ENCODE peak calls at places on chromosome 5, in eight cellular contexts. W is MM.1S, Q is foreskin fibroblast, A is NT2/D1, V is aorta, N is HFF-Myc, E is retinal pigment epithelial cell, L is SJSA1. G is an unnamed sample.

GRCh38 chr5:148820778-148821395 is 5.5 kb upstream of the ADRB2 start:
- DNase-seq in W (peak; percentile 50), Q (no peak), A (no peak), V (no peak), N (peak; percentile 24), E (no peak), L (no peak), G (no peak)

GRCh38 chr5:1380011-1380817 is 35.3 kb upstream of the CLPTM1L start:
- DNase-seq in W (peak; percentile 68), Q (peak; percentile 24), A (no peak), V (peak; percentile 83), N (no peak), E (no peak), L (no peak), G (no peak)

GRCh38 chr5:143733635-143734341 is 78.2 kb upstream of the HMHB1 start:
- DNase-seq in W (no peak), Q (no peak), A (no peak), V (no peak), N (no peak), E (no peak), L (no peak), G (no peak)

GRCh38 chr5:153827407-153827806 is 211.3 kb downstream of the FAM114A2 start:
- DNase-seq in W (no peak), Q (peak; percentile 28), A (no peak), V (no peak), N (no peak), E (no peak), L (no peak), G (no peak)

GRCh38 chr5:6868170-6868569 is 154.9 kb downstream of the TENT4A start:
- DNase-seq in W (no peak), Q (no peak), A (no peak), V (no peak), N (no peak), E (no peak), L (no peak), G (no peak)

GRCh38 chr5:98214240-98215051 is 559.0 kb upstream of the RGMB start:
- DNase-seq in W (no peak), Q (no peak), A (no peak), V (no peak), N (no peak), E (no peak), L (peak; percentile 95), G (no peak)

GRCh38 chr5:78760411-78761169 is 112.0 kb upstream of the LHFPL2 start:
- DNase-seq in W (no peak), Q (no peak), A (no peak), V (no peak), N (no peak), E (no peak), L (peak; percentile 11), G (no peak)

GRCh38 chr5:122880749-122881148 is 35.3 kb downstream of the SNX24 start:
- DNase-seq in W (no peak), Q (no peak), A (no peak), V (no peak), N (no peak), E (no peak), L (no peak), G (no peak)

GRCh38 chr5:102666164-102666951 is 88.7 kb upstream of the PAM start:
- DNase-seq in W (no peak), Q (no peak), A (no peak), V (no peak), N (peak; percentile 73), E (peak; percentile 70), L (no peak), G (no peak)

GRCh38 chr5:65461490-65461889 is 20.2 kb downstream of the ADAMTS6 start:
- DNase-seq in W (no peak), Q (no peak), A (no peak), V (no peak), N (no peak), E (no peak), L (no peak), G (no peak)

GRCh38 chr5:176626876-176627236 is 3.5 kb downstream of the SNCB start:
- DNase-seq in W (no peak), Q (no peak), A (no peak), V (no peak), N (no peak), E (no peak), L (no peak), G (no peak)

GRCh38 chr5:132387649-132388117 is 18.2 kb downstream of the SLC22A5 start:
- DNase-seq in W (no peak), Q (peak; percentile 95), A (no peak), V (peak; percentile 79), N (peak; percentile 97), E (peak; percentile 100), L (peak; percentile 95), G (peak; percentile 93)

GRCh38 chr5:104977530-104977929 is 1414.9 kb upstream of the NUDT12 start:
- DNase-seq in W (no peak), Q (no peak), A (no peak), V (no peak), N (no peak), E (peak; percentile 16), L (no peak), G (no peak)

GRCh38 chr5:25006734-25007133 is 362.0 kb upstream of the CDH10 start:
- DNase-seq in W (peak; percentile 50), Q (no peak), A (peak; percentile 30), V (no peak), N (no peak), E (peak; percentile 34), L (no peak), G (no peak)

GRCh38 chr5:109743770-109744212 is 54.1 kb downstream of the MAN2A1 start:
- DNase-seq in W (no peak), Q (peak; percentile 88), A (no peak), V (no peak), N (peak; percentile 39), E (no peak), L (peak; percentile 93), G (peak; percentile 71)

GRCh38 chr5:32724526-32724925 is 13.4 kb downstream of the NPR3 start:
- DNase-seq in W (no peak), Q (no peak), A (no peak), V (no peak), N (no peak), E (no peak), L (no peak), G (no peak)

GRCh38 chr5:132781029-132781428 is 4.0 kb upstream of the SEPTIN8 start:
- DNase-seq in W (no peak), Q (no peak), A (no peak), V (no peak), N (no peak), E (no peak), L (no peak), G (no peak)

GRCh38 chr5:138849439-138849838 is 25.7 kb downstream of the LRRTM2 start:
- DNase-seq in W (no peak), Q (no peak), A (no peak), V (no peak), N (no peak), E (no peak), L (no peak), G (no peak)

GRCh38 chr5:42950091-42950465 is 90.0 kb downstream of the ANXA2R start:
- DNase-seq in W (no peak), Q (no peak), A (no peak), V (no peak), N (no peak), E (no peak), L (no peak), G (no peak)

GRCh38 chr5:36619012-36619635 is 12.7 kb downstream of the SLC1A3 start:
- DNase-seq in W (no peak), Q (no peak), A (peak; percentile 77), V (no peak), N (no peak), E (no peak), L (no peak), G (no peak)

GRCh38 chr5:163478126-163478981 is 17.9 kb downstream of the HMMR start:
- DNase-seq in W (no peak), Q (no peak), A (no peak), V (no peak), N (no peak), E (no peak), L (no peak), G (no peak)

GRCh38 chr5:133569347-133569746 is 43.0 kb downstream of the FSTL4 start:
- DNase-seq in W (no peak), Q (peak; percentile 10), A (no peak), V (no peak), N (no peak), E (no peak), L (no peak), G (no peak)

GRCh38 chr5:181207214-181207959 is 2.4 kb upstream of the TRIM7 start:
- DNase-seq in W (peak; percentile 87), Q (peak; percentile 84), A (no peak), V (peak; percentile 94), N (peak; percentile 87), E (no peak), L (peak; percentile 94), G (peak; percentile 78)

GRCh38 chr5:121199238-121199999 is 652.3 kb upstream of the FTMT start:
- DNase-seq in W (no peak), Q (peak; percentile 90), A (no peak), V (no peak), N (no peak), E (no peak), L (no peak), G (peak; percentile 66)
- H3K4me3 ChIP-seq in W (no peak overlapping the region), Q (peak overlapping the region; percentile 14), A (no peak overlapping the region), V (no peak overlapping the region), N (no peak overlapping the region), E (no peak overlapping the region), L (no peak overlapping the region), G (peak overlapping the region; percentile 41)

GRCh38 chr5:30469691-30470090 is 723.8 kb upstream of the CDH6 start:
- DNase-seq in W (no peak), Q (no peak), A (no peak), V (no peak), N (no peak), E (no peak), L (no peak), G (no peak)
- H3K4me3 ChIP-seq in W (no peak overlapping the region), Q (no peak overlapping the region), A (no peak overlapping the region), V (no peak overlapping the region), N (no peak overlapping the region), E (no peak overlapping the region), L (no peak overlapping the region), G (no peak overlapping the region)

GRCh38 chr5:73445708-73446630 is 2.6 kb downstream of the FOXD1 start:
- DNase-seq in W (no peak), Q (no peak), A (no peak), V (no peak), N (no peak), E (no peak), L (no peak), G (no peak)
- H3K4me3 ChIP-seq in W (peak overlapping the region; percentile 72), Q (peak overlapping the region; percentile 82), A (no peak overlapping the region), V (peak overlapping the region; percentile 85), N (peak overlapping the region; percentile 76), E (peak overlapping the region; percentile 90), L (peak overlapping the region; percentile 66), G (peak overlapping the region; percentile 85)

GRCh38 chr5:150642567-150642927 is 2.1 kb downstream of the SYNPO start:
- DNase-seq in W (no peak), Q (peak; percentile 84), A (no peak), V (peak; percentile 90), N (no peak), E (peak; percentile 90), L (peak; percentile 98), G (peak; percentile 64)

GRCh38 chr5:150644058-150644457 is 3.6 kb downstream of the SYNPO start:
- DNase-seq in W (no peak), Q (no peak), A (no peak), V (no peak), N (no peak), E (no peak), L (no peak), G (no peak)

GRCh38 chr5:150642991-150643710 is 2.7 kb downstream of the SYNPO start:
- DNase-seq in W (no peak), Q (no peak), A (no peak), V (no peak), N (no peak), E (no peak), L (no peak), G (no peak)

GRCh38 chr5:150645070-150645700 is 4.7 kb downstream of the SYNPO start:
- DNase-seq in W (no peak), Q (peak; percentile 87), A (no peak), V (peak; percentile 95), N (no peak), E (peak; percentile 96), L (peak; percentile 90), G (no peak)

GRCh38 chr5:150644496-150644895 is 4.0 kb downstream of the SYNPO start:
- DNase-seq in W (no peak), Q (no peak), A (no peak), V (no peak), N (no peak), E (no peak), L (no peak), G (no peak)
- H3K4me3 ChIP-seq in W (no peak overlapping the region), Q (no peak overlapping the region), A (no peak overlapping the region), V (no peak overlapping the region), N (no peak overlapping the region), E (no peak overlapping the region), L (no peak overlapping the region), G (no peak overlapping the region)

G was measured in AG04450.